ENCODE peak calls at places on chromosomes 2 and 18, in eight cellular contexts. N is hepatocyte, P is endodermal cell, L is GM10248, J is nephron progenitor cell, K is mammary epithelial cell, Y is endothelial cell, X is neural crest cell. O is an unnamed sample.

GRCh38 chr2:62723253-62723652 is 17.7 kb downstream of the EHBP1 start:
- DNase-seq in N (no peak), P (no peak), L (no peak), J (no peak), K (no peak), Y (no peak), X (no peak), O (no peak)

GRCh38 chr2:99680946-99681345 is 191.1 kb upstream of the REV1 start:
- DNase-seq in N (no peak), P (no peak), L (no peak), J (no peak), K (no peak), Y (no peak), X (no peak), O (no peak)

GRCh38 chr2:193793914-193794313 is 1599.2 kb upstream of the TMEFF2 start:
- DNase-seq in N (no peak), P (no peak), L (no peak), J (no peak), K (peak), Y (no peak), X (no peak), O (no peak)

GRCh38 chr18:11323359-11323819 is 174.0 kb upstream of the PIEZO2 start:
- DNase-seq in N (peak), P (peak), L (no peak), J (no peak), K (peak), Y (no peak), X (no peak), O (no peak)

GRCh38 chr2:1231664-1232063 is 181.6 kb upstream of the TPO start:
- DNase-seq in N (peak), P (no peak), L (no peak), J (no peak), K (no peak), Y (no peak), X (no peak), O (no peak)

GRCh38 chr2:149994057-149994728 is 406.6 kb upstream of the MMADHC start:
- DNase-seq in N (peak), P (no peak), L (no peak), J (no peak), K (peak), Y (no peak), X (no peak), O (no peak)

GRCh38 chr2:239288951-239289481 is 111.8 kb downstream of the HDAC4 start:
- DNase-seq in N (no peak), P (no peak), L (peak), J (no peak), K (no peak), Y (no peak), X (no peak), O (peak)

GRCh38 chr18:59707306-59707705 is 10.1 kb upstream of the CCBE1 start:
- DNase-seq in N (no peak), P (peak), L (no peak), J (no peak), K (no peak), Y (no peak), X (no peak), O (no peak)

GRCh38 chr18:4060427-4061281 is 394.5 kb downstream of the DLGAP1 start:
- DNase-seq in N (no peak), P (no peak), L (no peak), J (no peak), K (no peak), Y (no peak), X (no peak), O (no peak)

GRCh38 chr2:238883315-238884004 is 35.6 kb downstream of the TWIST2 start:
- DNase-seq in N (no peak), P (no peak), L (no peak), J (no peak), K (no peak), Y (no peak), X (no peak), O (no peak)

GRCh38 chr2:207533609-207534008 is 3.8 kb downstream of the CREB1 start:
- DNase-seq in N (no peak), P (no peak), L (no peak), J (no peak), K (no peak), Y (no peak), X (no peak), O (no peak)

GRCh38 chr2:235505210-235505741 is 11.4 kb downstream of the AGAP1 start:
- DNase-seq in N (peak), P (peak), L (no peak), J (no peak), K (no peak), Y (no peak), X (no peak), O (no peak)

GRCh38 chr2:33448216-33448899 is 28.1 kb upstream of the RASGRP3 start:
- DNase-seq in N (no peak), P (no peak), L (no peak), J (no peak), K (no peak), Y (no peak), X (no peak), O (no peak)

GRCh38 chr2:63537306-63537705 is 51.0 kb downstream of the WDPCP start:
- DNase-seq in N (no peak), P (no peak), L (no peak), J (no peak), K (peak), Y (no peak), X (no peak), O (no peak)

GRCh38 chr2:157699806-157700205 is 71.1 kb upstream of the ACVR1C start:
- DNase-seq in N (no peak), P (no peak), L (no peak), J (no peak), K (no peak), Y (no peak), X (no peak), O (no peak)

GRCh38 chr2:234494361-234495075 is 2.4 kb downstream of the ARL4C start:
- DNase-seq in N (peak), P (peak), L (no peak), J (no peak), K (peak), Y (no peak), X (no peak), O (no peak)

GRCh38 chr2:239322414-239323086 is 78.3 kb downstream of the HDAC4 start:
- DNase-seq in N (no peak), P (peak), L (no peak), J (no peak), K (no peak), Y (no peak), X (no peak), O (no peak)

DNA sequence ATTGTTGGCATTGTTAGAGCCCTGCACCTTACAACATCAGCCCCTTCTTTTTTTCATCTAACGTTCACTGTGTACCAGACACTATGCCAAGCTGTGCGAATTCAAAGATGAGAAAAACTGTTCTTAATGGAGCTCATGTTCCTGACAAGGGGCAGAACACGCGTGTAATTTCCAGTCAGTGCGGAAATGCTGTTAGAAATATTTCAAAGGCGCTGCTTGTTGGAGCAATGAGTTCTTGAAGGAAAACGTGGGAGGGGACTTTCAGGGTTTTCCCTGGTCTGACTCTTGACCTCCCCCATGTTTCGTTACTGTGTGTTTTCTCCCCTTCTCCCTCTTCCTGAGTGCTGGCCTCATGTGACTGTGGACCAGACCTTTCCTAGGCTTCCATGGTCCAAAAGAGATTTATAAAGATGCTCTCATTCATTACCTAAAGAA is 1.5 kb downstream of the MTHFD2 start:
- DNase-seq in N (peak), P (peak), L (peak), J (no peak), K (peak), Y (no peak), X (no peak), O (peak)
- TF ChIP-seq CTCF in N (no peak), P (no peak), L (no peak), J (no peak), K (no peak), Y (no peak), X (no peak), O (no peak)

DNA sequence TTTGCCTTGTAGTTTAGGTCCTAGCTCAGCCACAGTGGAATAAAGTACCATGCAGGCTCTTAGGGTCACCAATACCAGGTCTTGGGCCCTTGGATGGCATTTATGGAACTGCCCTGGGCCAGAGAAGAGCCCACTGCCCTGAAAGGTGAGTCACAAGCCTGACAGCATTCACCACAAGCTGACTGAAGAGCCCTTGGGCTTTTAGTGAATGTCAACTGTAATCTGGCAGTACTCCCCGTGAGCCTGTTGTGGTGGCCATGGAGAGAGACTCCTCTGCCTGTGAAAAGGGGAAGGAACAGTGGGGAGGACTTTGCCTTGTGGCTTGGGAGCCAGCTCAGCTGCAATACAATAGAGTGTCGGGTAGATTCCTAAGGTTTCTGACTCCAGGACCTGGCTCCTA is 1389.7 kb downstream of the DSC3 start:
- DNase-seq in N (no peak), P (no peak), L (no peak), J (no peak), K (peak), Y (no peak), X (no peak), O (no peak)
- TF ChIP-seq CTCF in N (no peak), P (no peak), L (no peak), J (no peak), K (no peak), Y (no peak), X (no peak), O (no peak)

GRCh38 chr2:116094196-116094595 is 1651.8 kb downstream of the DPP10 start:
- DNase-seq in N (no peak), P (peak), L (no peak), J (no peak), K (no peak), Y (no peak), X (no peak), O (no peak)
- TF ChIP-seq CTCF in N (no peak), P (peak), L (no peak), J (no peak), K (no peak), Y (peak), X (peak), O (no peak)

DNA sequence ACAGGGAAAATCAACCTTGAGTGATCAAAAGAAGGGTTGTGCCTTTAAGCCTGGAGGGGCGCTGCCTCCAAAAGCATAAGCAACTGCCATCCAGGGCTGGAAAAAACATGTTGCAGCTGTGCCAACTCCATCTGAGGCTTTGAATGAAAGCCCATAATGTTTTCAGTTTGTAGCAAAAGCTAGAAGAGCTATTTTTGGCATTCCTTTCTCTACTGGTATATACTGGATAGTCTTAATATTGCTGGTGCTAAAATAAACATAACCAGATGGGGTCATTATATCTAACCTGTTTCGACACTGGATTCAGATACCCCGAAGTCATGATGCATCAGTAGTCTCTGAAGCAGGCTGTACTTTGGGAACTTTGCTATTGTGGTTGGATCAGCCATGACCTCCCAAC is 25.1 kb downstream of the ANXA4 start:
- DNase-seq in N (no peak), P (no peak), L (no peak), J (no peak), K (no peak), Y (no peak), X (no peak), O (no peak)
- TF ChIP-seq CTCF in N (peak), P (no peak), L (no peak), J (no peak), K (no peak), Y (no peak), X (no peak), O (no peak)

DNA sequence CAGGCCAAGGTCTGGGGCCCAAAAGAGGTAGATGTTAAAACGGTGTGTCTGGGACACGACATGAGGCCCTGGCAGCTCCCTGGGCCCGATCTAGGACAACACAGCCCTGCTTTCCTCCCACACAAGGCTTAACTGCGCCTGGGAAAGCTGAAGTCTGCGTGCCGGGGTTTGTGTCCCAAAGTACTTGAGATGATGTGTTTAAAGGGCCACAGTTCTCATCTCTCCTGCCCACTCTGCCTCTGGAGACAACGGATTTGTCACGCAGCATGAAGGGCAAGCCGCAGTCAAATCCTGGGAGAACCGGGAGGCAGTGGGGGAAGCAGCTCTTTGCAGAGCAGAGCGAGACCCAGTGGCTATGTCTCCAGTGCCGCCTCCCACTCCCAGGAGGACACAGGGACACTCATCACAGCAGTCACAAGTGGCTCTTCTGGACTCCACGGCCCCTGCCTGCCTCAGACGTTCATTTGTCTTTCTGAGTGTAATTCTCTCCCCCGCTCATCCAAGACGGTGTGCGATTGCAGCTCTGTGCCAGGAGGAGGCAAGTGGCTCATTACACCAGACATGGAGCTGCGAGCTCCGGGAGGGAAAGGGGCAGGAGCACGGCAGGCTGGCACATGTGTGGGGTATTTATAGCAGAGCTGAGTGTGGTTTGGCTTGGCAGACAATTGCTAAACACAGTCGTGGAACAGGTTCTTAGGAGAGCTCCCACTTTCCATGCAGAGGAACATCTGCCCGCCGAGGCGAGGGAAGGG is 57.7 kb upstream of the SEMA4C start:
- DNase-seq in N (peak), P (no peak), L (no peak), J (peak), K (peak), Y (no peak), X (no peak), O (no peak)
- TF ChIP-seq CTCF in N (peak), P (peak), L (no peak), J (no peak), K (peak), Y (no peak), X (peak), O (no peak)